ENCODE peak calls at places on chromosomes 4 and X, in ten cellular contexts. O is astrocyte of the cerebellum, L is RWPE1, C is lung, U is tibial artery, N is upper lobe of right lung, X is WTC11, A is upper lobe of left lung, M is Peyer's patch, W is prostate gland. B is an unnamed sample.

GRCh38 chr4:107854326-107855030 is 29.7 kb downstream of the SGMS2 start:
- DNase-seq in O (no peak), L (peak; percentile 34), C (no peak), U (no peak), N (no peak), X (no peak), A (no peak), M (no peak), W (no peak), B (no peak)

GRCh38 chrX:109966246-109966645 is 36.7 kb upstream of the TMEM164 start:
- DNase-seq in O (no peak), L (peak; percentile 16), C (no peak), U (no peak), N (no peak), X (no peak), A (no peak), M (no peak), W (no peak), B (no peak)

GRCh38 chr4:71602271-71602890 is 181.5 kb downstream of the GC start:
- DNase-seq in O (peak; percentile 12), L (no peak), C (no peak), U (no peak), N (no peak), X (no peak), A (no peak), M (no peak), W (no peak), B (no peak)

GRCh38 chrX:106952988-106953387 is 32.8 kb downstream of the CLDN2 start:
- DNase-seq in O (no peak), L (peak; percentile 5), C (no peak), U (no peak), N (no peak), X (no peak), A (no peak), M (no peak), W (no peak), B (no peak)

GRCh38 chr4:41750624-41751324 is 2.2 kb upstream of the PHOX2B start:
- DNase-seq in O (no peak), L (no peak), C (no peak), U (no peak), N (no peak), X (peak; percentile 57), A (no peak), M (no peak), W (no peak), B (no peak)

GRCh38 chr4:128286474-128287158 is 997 bp downstream of the PGRMC2 start:
- DNase-seq in O (peak; percentile 37), L (peak; percentile 60), C (no peak), U (no peak), N (no peak), X (no peak), A (no peak), M (no peak), W (peak; percentile 25), B (no peak)

GRCh38 chr4:7375427-7375826 is 59.3 kb downstream of the PSAPL1 start:
- DNase-seq in O (no peak), L (no peak), C (no peak), U (peak; percentile 35), N (no peak), X (no peak), A (no peak), M (no peak), W (no peak), B (no peak)

GRCh38 chrX:73581002-73581628 is 18.1 kb downstream of the CHIC1 start:
- DNase-seq in O (no peak), L (no peak), C (no peak), U (no peak), N (no peak), X (no peak), A (no peak), M (no peak), W (no peak), B (no peak)

GRCh38 chr4:180798016-180798574 is 1445.1 kb upstream of the TENM3 start:
- DNase-seq in O (no peak), L (no peak), C (no peak), U (no peak), N (no peak), X (no peak), A (no peak), M (no peak), W (no peak), B (no peak)

GRCh38 chr4:173522160-173522873 is 7.7 kb downstream of the HAND2 start:
- DNase-seq in O (peak; percentile 63), L (peak; percentile 72), C (no peak), U (peak; percentile 85), N (no peak), X (peak; percentile 67), A (no peak), M (peak; percentile 70), W (no peak), B (no peak)

GRCh38 chr4:169341490-169341889 is 70.7 kb upstream of the SH3RF1 start:
- DNase-seq in O (peak; percentile 95), L (no peak), C (no peak), U (no peak), N (no peak), X (no peak), A (no peak), M (no peak), W (no peak), B (no peak)

GRCh38 chrX:9171841-9172240 is 137.9 kb upstream of the FAM9B start:
- DNase-seq in O (peak; percentile 55), L (no peak), C (no peak), U (no peak), N (no peak), X (no peak), A (no peak), M (no peak), W (no peak), B (no peak)

GRCh38 chrX:36898301-36898700 is 109.9 kb upstream of the FAM47C start:
- DNase-seq in O (no peak), L (no peak), C (no peak), U (no peak), N (no peak), X (no peak), A (no peak), M (no peak), W (no peak), B (no peak)

GRCh38 chr4:89482248-89482647 is 174.6 kb upstream of the GPRIN3 start:
- DNase-seq in O (no peak), L (peak; percentile 41), C (no peak), U (no peak), N (no peak), X (peak; percentile 18), A (no peak), M (no peak), W (no peak), B (no peak)
- TF ChIP-seq CTCF in O (peak; percentile 50), L (peak; percentile 46), C (no peak), U (no peak), N (peak; percentile 37), X (no peak), A (no peak), M (peak; percentile 48), W (no peak), B (no peak)

GRCh38 chr4:46270986-46271596 is 118.8 kb downstream of the GABRA2 start:
- DNase-seq in O (peak; percentile 26), L (peak; percentile 10), C (no peak), U (no peak), N (no peak), X (no peak), A (no peak), M (no peak), W (no peak), B (no peak)
- TF ChIP-seq CTCF in O (peak; percentile 54), L (peak; percentile 60), C (no peak), U (no peak), N (peak; percentile 50), X (no peak), A (no peak), M (peak; percentile 43), W (peak; percentile 17), B (peak; percentile 60)

GRCh38 chr4:1604181-1604705 is 79.9 kb downstream of the FAM53A start:
- DNase-seq in O (no peak), L (peak; percentile 42), C (no peak), U (no peak), N (peak; percentile 62), X (no peak), A (no peak), M (no peak), W (no peak), B (no peak)

GRCh38 chr4:1603413-1604135 is 80.5 kb downstream of the FAM53A start:
- DNase-seq in O (no peak), L (no peak), C (no peak), U (no peak), N (peak; percentile 55), X (no peak), A (no peak), M (no peak), W (no peak), B (peak; percentile 33)

GRCh38 chr4:1602621-1603412 is 81.3 kb downstream of the FAM53A start:
- DNase-seq in O (no peak), L (no peak), C (no peak), U (no peak), N (peak; percentile 57), X (no peak), A (no peak), M (no peak), W (no peak), B (no peak)

GRCh38 chr4:1601852-1602525 is 82.1 kb downstream of the FAM53A start:
- DNase-seq in O (no peak), L (no peak), C (no peak), U (no peak), N (peak; percentile 31), X (no peak), A (no peak), M (no peak), W (no peak), B (peak; percentile 29)

DNA sequence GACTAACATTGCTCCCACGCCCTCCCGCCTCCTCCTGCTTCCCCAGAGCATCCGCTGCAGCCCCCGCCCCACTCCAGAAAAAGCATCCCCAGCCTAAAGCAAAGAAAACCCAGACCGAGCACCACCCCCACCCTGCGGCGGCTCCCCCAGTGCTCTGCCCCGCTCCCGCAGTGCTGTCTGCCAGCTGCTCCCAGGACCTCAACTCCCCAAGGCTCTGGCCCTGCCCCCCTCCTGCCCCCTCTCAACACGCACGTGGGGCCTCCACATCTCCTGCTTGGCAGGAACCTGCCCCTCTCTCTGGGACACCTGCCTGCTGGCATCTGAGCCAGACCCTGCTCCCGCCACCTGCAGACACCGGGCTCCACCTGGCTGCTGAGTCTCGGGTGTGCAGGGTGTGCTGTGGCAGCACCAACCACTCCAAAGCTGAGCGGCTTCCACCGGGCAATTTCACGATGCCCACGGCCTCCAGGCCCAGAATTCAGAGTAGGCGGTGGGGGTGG is 79.4 kb downstream of the FAM53A start:
- DNase-seq in O (no peak), L (peak; percentile 22), C (no peak), U (no peak), N (peak; percentile 68), X (no peak), A (no peak), M (no peak), W (peak; percentile 48), B (no peak)
- TF ChIP-seq CTCF in O (no peak), L (no peak), C (no peak), U (no peak), N (peak; percentile 10), X (no peak), A (no peak), M (peak; percentile 20), W (peak; percentile 59), B (no peak)

GRCh38 chr4:156255205-156255604 is 301.5 kb upstream of the CTSO start:
- DNase-seq in O (no peak), L (no peak), C (no peak), U (no peak), N (no peak), X (no peak), A (no peak), M (no peak), W (no peak), B (no peak)
- TF ChIP-seq CTCF in O (no peak), L (no peak), C (no peak), U (no peak), N (no peak), X (no peak), A (no peak), M (no peak), W (no peak), B (no peak)

GRCh38 chr4:156970501-156971167 is 965 bp downstream of the PDGFC start:
- DNase-seq in O (no peak), L (peak; percentile 66), C (peak; percentile 69), U (peak; percentile 71), N (peak; percentile 85), X (peak; percentile 63), A (peak; percentile 67), M (peak; percentile 66), W (peak; percentile 50), B (peak; percentile 67)
- TF ChIP-seq CTCF in O (peak; percentile 63), L (peak; percentile 40), C (no peak), U (peak; percentile 54), N (peak; percentile 40), X (no peak), A (peak; percentile 30), M (peak; percentile 50), W (peak; percentile 52), B (peak; percentile 49)

B was measured in dorsolateral prefrontal cortex.